ENCODE peak calls at places on chromosomes 13 and 19, in six cellular contexts. S, I, H, J, X and C are unnamed samples.

GRCh38 chr19:45863840-45864628 is at the start of gene FOXA3:
- DNase-seq in J (peak), H (peak), S (peak), I (peak), X (no peak), C (peak)

GRCh38 chr19:55070755-55071502 is 4.7 kb upstream of the EPS8L1 start:
- DNase-seq in X (no peak), S (no peak), H (no peak), J (no peak), I (no peak), C (no peak)

GRCh38 chr13:50991624-50992610 is 82.3 kb downstream of the RNASEH2B start:
- DNase-seq in X (peak), J (no peak), I (no peak), H (peak), S (no peak), C (peak)

GRCh38 chr19:4310247-4311121 is 6.1 kb downstream of the FSD1 start:
- DNase-seq in J (peak), S (peak), H (no peak), X (no peak), I (peak), C (no peak)

GRCh38 chr19:16850133-16850532 is 20.9 kb downstream of the SIN3B start:
- DNase-seq in I (no peak), J (no peak), H (no peak), S (no peak), X (no peak), C (no peak)

GRCh38 chr19:15379996-15380647 is 535 bp upstream of the AKAP8 start:
- DNase-seq in I (peak), S (peak), J (peak), X (no peak), H (no peak), C (no peak)

GRCh38 chr13:109760372-109760771 is 26.0 kb downstream of the IRS2 start:
- DNase-seq in X (no peak), I (no peak), H (no peak), S (no peak), J (no peak), C (no peak)

GRCh38 chr19:1752757-1753728 is at the start of gene ONECUT3:
- DNase-seq in S (no peak), X (no peak), H (no peak), J (peak), I (no peak), C (no peak)

GRCh38 chr13:67134322-67135129 is 95.6 kb downstream of the PCDH9 start:
- DNase-seq in S (no peak), X (no peak), H (no peak), J (no peak), I (no peak), C (no peak)

GRCh38 chr13:84870190-84870589 is 929.0 kb downstream of the SLITRK6 start:
- DNase-seq in J (no peak), I (peak), S (no peak), X (no peak), H (no peak), C (no peak)

DNA sequence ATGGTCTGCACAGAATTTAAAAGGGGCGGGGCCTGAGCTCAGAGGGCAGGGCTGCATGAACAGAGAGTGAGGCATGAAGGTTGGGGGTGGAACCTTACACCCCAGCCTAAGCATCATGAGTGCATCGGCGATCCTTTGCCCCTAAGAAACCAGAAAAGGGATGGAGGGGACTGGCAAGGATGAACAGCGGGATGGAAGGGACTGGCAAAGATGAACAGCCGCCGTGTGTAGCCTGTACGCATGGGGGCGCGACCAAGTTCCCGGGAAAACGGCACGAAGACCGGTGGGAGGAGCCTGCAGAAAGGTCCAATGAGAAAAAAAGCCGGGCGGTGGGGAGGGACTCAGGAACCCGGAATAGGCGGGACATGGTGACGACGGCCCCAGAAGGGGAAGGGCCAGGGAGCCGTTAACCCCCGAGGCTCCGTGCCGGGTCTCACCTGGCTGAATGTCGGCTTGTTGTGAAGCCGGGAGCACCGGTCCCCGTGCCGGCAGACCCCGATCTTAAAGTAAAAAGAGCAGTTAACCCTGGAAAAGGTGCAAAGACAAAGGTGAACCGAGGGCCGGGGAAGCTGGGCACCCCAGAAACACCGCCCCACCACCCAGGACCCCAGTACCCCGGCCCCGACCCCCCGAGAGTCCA is 410 bp downstream of the U2AF1L4 start:
- DNase-seq in S (peak), I (peak), H (peak), J (peak), X (peak), C (peak)
- TF ChIP-seq POLR2A in S (peak), I (no peak), H (peak), J (peak), X (peak), C (peak)

GRCh38 chr13:25890671-25891212 is 161.1 kb downstream of the SHISA2 start:
- DNase-seq in I (no peak), S (no peak), H (no peak), X (no peak), J (no peak), C (no peak)
- TF ChIP-seq POLR2AphosphoS5 in I (no peak), S (no peak), H (no peak), X (no peak), J (no peak), C (no peak)

GRCh38 chr13:29908411-29908810 is 58.0 kb upstream of the UBL3 start:
- DNase-seq in X (no peak), H (no peak), I (no peak), S (no peak), J (no peak), C (no peak)
- TF ChIP-seq TAF1 in X (no peak), H (no peak), I (no peak), S (no peak), J (no peak), C (no peak)

DNA sequence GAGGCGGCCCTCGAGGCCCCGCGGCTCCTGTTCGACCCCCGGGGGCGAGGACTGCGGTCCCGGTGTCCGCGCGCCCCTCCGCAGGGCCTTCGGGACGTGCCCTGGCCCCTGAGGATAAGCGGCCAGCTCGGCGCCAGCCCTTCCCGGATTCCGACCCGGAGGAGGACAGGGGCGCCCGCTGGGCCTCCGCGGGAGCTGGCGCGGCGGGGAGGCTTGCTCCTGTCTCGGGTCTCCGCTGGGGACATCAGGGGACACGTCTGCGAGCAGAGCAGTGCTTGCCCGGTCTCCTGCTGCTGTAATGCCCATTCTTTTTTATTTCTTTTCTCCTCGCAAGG is 828 bp downstream of the B3GLCT start:
- DNase-seq in X (no peak), S (no peak), J (no peak), H (no peak), I (peak), C (peak)
- TF ChIP-seq POLR2A in X (no peak), S (no peak), J (no peak), H (no peak), I (no peak), C (no peak)

GRCh38 chr19:18203863-18204393 is at the start of gene RAB3A:
- DNase-seq in J (peak), S (peak), X (peak), I (peak), H (peak), C (peak)

GRCh38 chr19:18205180-18205915 is 1.5 kb upstream of the RAB3A start:
- DNase-seq in J (peak), X (no peak), H (peak), I (no peak), S (no peak), C (no peak)

GRCh38 chr19:18204394-18205179 is 745 bp upstream of the RAB3A start:
- DNase-seq in I (no peak), H (no peak), J (no peak), S (no peak), X (no peak), C (no peak)

GRCh38 chr19:18203408-18203862 is 407 bp downstream of the RAB3A start:
- DNase-seq in J (peak), H (no peak), X (no peak), S (no peak), I (no peak), C (no peak)

GRCh38 chr19:18202759-18203407 is 959 bp downstream of the RAB3A start:
- DNase-seq in I (no peak), H (no peak), J (peak), S (no peak), X (no peak), C (no peak)
- TF ChIP-seq POLR2AphosphoS5 in I (no peak), H (no peak), J (no peak), S (no peak), X (no peak), C (no peak)